ENCODE peak calls at places on chromosomes 1 and 21, in ten cellular contexts. One of them, this sample, is unnamed.

GRCh38 chr1:63643517-63643916 is 50.3 kb downstream of the PGM1 start:
- DNase-seq in progenitor cell of endocrine pancreas: no peak
- DNase-seq in colonic mucosa: peak
- DNase-seq in bronchial epithelial cell: no peak
- DNase-seq in GM12878: no peak
- DNase-seq in NB4: no peak
- DNase-seq in IMR-90: no peak
- DNase-seq in MM.1S: no peak
- DNase-seq in mesothelial cell of epicardium: no peak
- DNase-seq in tibial nerve: no peak
- DNase-seq in this sample: no peak

GRCh38 chr1:155208656-155209372 is at the start of gene MTX1:
- DNase-seq in MM.1S: peak
- DNase-seq in colonic mucosa: peak
- DNase-seq in IMR-90: peak
- DNase-seq in GM12878: no peak
- DNase-seq in bronchial epithelial cell: peak
- DNase-seq in NB4: peak
- DNase-seq in progenitor cell of endocrine pancreas: peak
- DNase-seq in tibial nerve: peak
- DNase-seq in mesothelial cell of epicardium: peak
- DNase-seq in this sample: peak

GRCh38 chr1:210328746-210329488 is at the start of gene HHAT:
- DNase-seq in MM.1S: peak
- DNase-seq in progenitor cell of endocrine pancreas: peak
- DNase-seq in mesothelial cell of epicardium: peak
- DNase-seq in colonic mucosa: peak
- DNase-seq in GM12878: no peak
- DNase-seq in tibial nerve: peak
- DNase-seq in IMR-90: peak
- DNase-seq in bronchial epithelial cell: peak
- DNase-seq in NB4: peak
- DNase-seq in this sample: peak

GRCh38 chr1:226611301-226611700 is 62.7 kb downstream of the STUM start:
- DNase-seq in mesothelial cell of epicardium: no peak
- DNase-seq in colonic mucosa: no peak
- DNase-seq in IMR-90: no peak
- DNase-seq in progenitor cell of endocrine pancreas: no peak
- DNase-seq in tibial nerve: no peak
- DNase-seq in NB4: no peak
- DNase-seq in GM12878: no peak
- DNase-seq in bronchial epithelial cell: no peak
- DNase-seq in MM.1S: no peak
- DNase-seq in this sample: no peak

GRCh38 chr21:25133939-25134338 is 473.3 kb downstream of the MRPL39 start:
- DNase-seq in progenitor cell of endocrine pancreas: no peak
- DNase-seq in mesothelial cell of epicardium: no peak
- DNase-seq in IMR-90: peak
- DNase-seq in bronchial epithelial cell: no peak
- DNase-seq in colonic mucosa: no peak
- DNase-seq in tibial nerve: no peak
- DNase-seq in GM12878: no peak
- DNase-seq in NB4: no peak
- DNase-seq in MM.1S: no peak
- DNase-seq in this sample: no peak

GRCh38 chr1:40627987-40628902 is 37.2 kb downstream of the RIMS3 start:
- DNase-seq in IMR-90: no peak
- DNase-seq in NB4: no peak
- DNase-seq in mesothelial cell of epicardium: no peak
- DNase-seq in progenitor cell of endocrine pancreas: no peak
- DNase-seq in tibial nerve: no peak
- DNase-seq in GM12878: peak
- DNase-seq in MM.1S: no peak
- DNase-seq in colonic mucosa: no peak
- DNase-seq in bronchial epithelial cell: peak
- DNase-seq in this sample: no peak

GRCh38 chr1:84353665-84354064 is 44.6 kb upstream of the DNASE2B start:
- DNase-seq in tibial nerve: no peak
- DNase-seq in MM.1S: no peak
- DNase-seq in bronchial epithelial cell: no peak
- DNase-seq in NB4: no peak
- DNase-seq in colonic mucosa: no peak
- DNase-seq in mesothelial cell of epicardium: no peak
- DNase-seq in GM12878: no peak
- DNase-seq in IMR-90: peak
- DNase-seq in progenitor cell of endocrine pancreas: no peak
- DNase-seq in this sample: peak

GRCh38 chr1:53586765-53587164 is 127.6 kb downstream of the DMRTB1 start:
- DNase-seq in IMR-90: no peak
- DNase-seq in colonic mucosa: no peak
- DNase-seq in NB4: no peak
- DNase-seq in mesothelial cell of epicardium: peak
- DNase-seq in progenitor cell of endocrine pancreas: no peak
- DNase-seq in bronchial epithelial cell: no peak
- DNase-seq in MM.1S: no peak
- DNase-seq in tibial nerve: no peak
- DNase-seq in GM12878: no peak
- DNase-seq in this sample: no peak

GRCh38 chr21:33384851-33385331 is 18.3 kb upstream of the IFNGR2 start:
- DNase-seq in mesothelial cell of epicardium: no peak
- DNase-seq in IMR-90: peak
- DNase-seq in tibial nerve: no peak
- DNase-seq in progenitor cell of endocrine pancreas: no peak
- DNase-seq in GM12878: no peak
- DNase-seq in colonic mucosa: no peak
- DNase-seq in MM.1S: no peak
- DNase-seq in NB4: no peak
- DNase-seq in bronchial epithelial cell: no peak
- DNase-seq in this sample: no peak

GRCh38 chr1:22290157-22290556 is 147.3 kb upstream of the WNT4 start:
- DNase-seq in NB4: no peak
- DNase-seq in GM12878: no peak
- DNase-seq in tibial nerve: no peak
- DNase-seq in colonic mucosa: no peak
- DNase-seq in mesothelial cell of epicardium: no peak
- DNase-seq in IMR-90: no peak
- DNase-seq in progenitor cell of endocrine pancreas: no peak
- DNase-seq in bronchial epithelial cell: no peak
- DNase-seq in MM.1S: no peak
- DNase-seq in this sample: no peak

GRCh38 chr1:22290611-22291010 is 147.7 kb upstream of the WNT4 start:
- DNase-seq in bronchial epithelial cell: no peak
- DNase-seq in GM12878: no peak
- DNase-seq in progenitor cell of endocrine pancreas: no peak
- DNase-seq in mesothelial cell of epicardium: no peak
- DNase-seq in MM.1S: no peak
- DNase-seq in IMR-90: no peak
- DNase-seq in NB4: no peak
- DNase-seq in colonic mucosa: no peak
- DNase-seq in tibial nerve: no peak
- DNase-seq in this sample: no peak

GRCh38 chr1:22291926-22292788 is 149.3 kb upstream of the WNT4 start:
- DNase-seq in tibial nerve: no peak
- DNase-seq in progenitor cell of endocrine pancreas: no peak
- DNase-seq in bronchial epithelial cell: no peak
- DNase-seq in GM12878: no peak
- DNase-seq in MM.1S: no peak
- DNase-seq in NB4: no peak
- DNase-seq in mesothelial cell of epicardium: no peak
- DNase-seq in colonic mucosa: no peak
- DNase-seq in IMR-90: no peak
- DNase-seq in this sample: no peak

GRCh38 chr1:22291057-22291456 is 148.2 kb upstream of the WNT4 start:
- DNase-seq in tibial nerve: no peak
- DNase-seq in IMR-90: no peak
- DNase-seq in colonic mucosa: no peak
- DNase-seq in GM12878: no peak
- DNase-seq in NB4: no peak
- DNase-seq in mesothelial cell of epicardium: no peak
- DNase-seq in bronchial epithelial cell: no peak
- DNase-seq in progenitor cell of endocrine pancreas: no peak
- DNase-seq in MM.1S: no peak
- DNase-seq in this sample: no peak

GRCh38 chr1:22291494-22291893 is 148.6 kb upstream of the WNT4 start:
- DNase-seq in mesothelial cell of epicardium: no peak
- DNase-seq in colonic mucosa: no peak
- DNase-seq in bronchial epithelial cell: no peak
- DNase-seq in GM12878: no peak
- DNase-seq in progenitor cell of endocrine pancreas: no peak
- DNase-seq in IMR-90: no peak
- DNase-seq in MM.1S: no peak
- DNase-seq in tibial nerve: no peak
- DNase-seq in NB4: no peak
- DNase-seq in this sample: no peak
- TF ChIP-seq CTCF in mesothelial cell of epicardium: no peak
- TF ChIP-seq CTCF in colonic mucosa: no peak
- TF ChIP-seq CTCF in bronchial epithelial cell: no peak
- TF ChIP-seq CTCF in GM12878: no peak
- TF ChIP-seq CTCF in progenitor cell of endocrine pancreas: no peak
- TF ChIP-seq CTCF in IMR-90: no peak
- TF ChIP-seq CTCF in MM.1S: no peak
- TF ChIP-seq CTCF in tibial nerve: no peak
- TF ChIP-seq CTCF in NB4: no peak
- TF ChIP-seq CTCF in this sample: no peak

GRCh38 chr1:16072616-16073484 is 601 bp downstream of the FAM131C start:
- DNase-seq in colonic mucosa: no peak
- DNase-seq in GM12878: no peak
- DNase-seq in tibial nerve: no peak
- DNase-seq in mesothelial cell of epicardium: no peak
- DNase-seq in bronchial epithelial cell: no peak
- DNase-seq in NB4: no peak
- DNase-seq in IMR-90: no peak
- DNase-seq in MM.1S: no peak
- DNase-seq in progenitor cell of endocrine pancreas: no peak
- DNase-seq in this sample: no peak

GRCh38 chr1:16074217-16074616 is 766 bp upstream of the FAM131C start:
- DNase-seq in MM.1S: no peak
- DNase-seq in GM12878: no peak
- DNase-seq in tibial nerve: no peak
- DNase-seq in colonic mucosa: no peak
- DNase-seq in NB4: no peak
- DNase-seq in progenitor cell of endocrine pancreas: no peak
- DNase-seq in mesothelial cell of epicardium: no peak
- DNase-seq in bronchial epithelial cell: no peak
- DNase-seq in IMR-90: no peak
- DNase-seq in this sample: no peak

GRCh38 chr1:16075337-16076002 is 2.0 kb upstream of the FAM131C start:
- DNase-seq in progenitor cell of endocrine pancreas: no peak
- DNase-seq in tibial nerve: no peak
- DNase-seq in MM.1S: no peak
- DNase-seq in bronchial epithelial cell: peak
- DNase-seq in mesothelial cell of epicardium: no peak
- DNase-seq in NB4: no peak
- DNase-seq in colonic mucosa: no peak
- DNase-seq in IMR-90: peak
- DNase-seq in GM12878: no peak
- DNase-seq in this sample: peak

GRCh38 chr1:16072095-16072494 is 1.4 kb downstream of the FAM131C start:
- DNase-seq in IMR-90: no peak
- DNase-seq in bronchial epithelial cell: no peak
- DNase-seq in MM.1S: no peak
- DNase-seq in GM12878: no peak
- DNase-seq in progenitor cell of endocrine pancreas: no peak
- DNase-seq in tibial nerve: no peak
- DNase-seq in mesothelial cell of epicardium: no peak
- DNase-seq in NB4: no peak
- DNase-seq in colonic mucosa: no peak
- DNase-seq in this sample: no peak

GRCh38 chr1:16073490-16074104 is at the start of gene FAM131C:
- DNase-seq in progenitor cell of endocrine pancreas: peak
- DNase-seq in MM.1S: peak
- DNase-seq in bronchial epithelial cell: no peak
- DNase-seq in mesothelial cell of epicardium: no peak
- DNase-seq in tibial nerve: no peak
- DNase-seq in GM12878: no peak
- DNase-seq in colonic mucosa: peak
- DNase-seq in IMR-90: no peak
- DNase-seq in NB4: peak
- DNase-seq in this sample: peak
- TF ChIP-seq CTCF in progenitor cell of endocrine pancreas: peak
- TF ChIP-seq CTCF in MM.1S: peak
- TF ChIP-seq CTCF in bronchial epithelial cell: peak
- TF ChIP-seq CTCF in mesothelial cell of epicardium: peak
- TF ChIP-seq CTCF in tibial nerve: peak
- TF ChIP-seq CTCF in GM12878: peak
- TF ChIP-seq CTCF in colonic mucosa: no peak
- TF ChIP-seq CTCF in IMR-90: peak
- TF ChIP-seq CTCF in NB4: no peak
- TF ChIP-seq CTCF in this sample: peak

DNA sequence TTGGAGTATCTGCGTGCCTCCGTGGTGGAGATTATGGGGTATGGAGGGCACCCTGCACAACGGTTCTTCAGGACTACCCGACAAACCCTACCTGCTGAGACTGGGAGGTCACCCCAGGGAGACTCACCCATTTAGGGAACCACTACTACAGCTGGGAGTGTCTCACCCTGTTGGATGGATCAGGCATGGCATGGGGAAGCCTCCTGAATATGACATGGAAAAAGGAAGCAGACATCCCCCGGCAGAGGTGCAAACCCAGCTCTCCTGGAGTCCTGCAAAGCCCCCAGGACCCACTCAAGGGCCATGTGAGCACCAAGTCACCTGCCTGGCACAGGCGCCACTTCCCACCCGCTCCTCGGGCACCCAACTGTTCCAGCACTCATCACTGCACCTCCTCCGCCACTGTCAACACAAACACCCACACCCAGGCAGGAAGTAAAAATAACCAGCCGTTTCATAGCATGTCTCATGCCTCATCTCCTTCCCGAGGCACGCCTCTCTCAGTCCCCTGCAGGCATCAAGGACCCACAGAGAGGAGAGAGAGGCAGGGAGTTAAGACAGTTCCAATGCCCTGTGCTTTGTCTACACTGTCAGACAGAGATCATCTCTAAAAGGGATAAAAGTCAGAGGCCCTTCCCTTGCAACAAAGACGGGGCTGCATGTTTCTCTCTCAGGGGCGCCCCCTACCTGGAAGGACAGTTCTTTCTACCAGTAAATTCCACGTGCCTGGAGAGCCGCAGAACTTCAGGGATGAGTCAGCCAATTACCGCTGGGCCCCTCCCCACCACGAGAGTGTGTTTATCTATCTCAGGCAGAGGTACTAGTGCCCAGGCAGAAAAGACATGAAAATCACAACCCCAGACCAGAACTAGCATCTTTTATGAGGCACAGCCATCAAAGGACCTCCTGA is 150.1 kb upstream of the SOD1 start:
- DNase-seq in NB4: peak
- DNase-seq in GM12878: peak
- DNase-seq in colonic mucosa: peak
- DNase-seq in IMR-90: no peak
- DNase-seq in bronchial epithelial cell: peak
- DNase-seq in MM.1S: no peak
- DNase-seq in mesothelial cell of epicardium: no peak
- DNase-seq in tibial nerve: no peak
- DNase-seq in progenitor cell of endocrine pancreas: no peak
- DNase-seq in this sample: peak
- TF ChIP-seq CTCF in NB4: peak
- TF ChIP-seq CTCF in GM12878: peak
- TF ChIP-seq CTCF in colonic mucosa: no peak
- TF ChIP-seq CTCF in IMR-90: no peak
- TF ChIP-seq CTCF in bronchial epithelial cell: peak
- TF ChIP-seq CTCF in MM.1S: peak
- TF ChIP-seq CTCF in mesothelial cell of epicardium: no peak
- TF ChIP-seq CTCF in tibial nerve: no peak
- TF ChIP-seq CTCF in progenitor cell of endocrine pancreas: peak
- TF ChIP-seq CTCF in this sample: peak

GRCh38 chr21:42513985-42514882 is 582 bp downstream of the SLC37A1 start:
- DNase-seq in GM12878: no peak
- DNase-seq in IMR-90: no peak
- DNase-seq in tibial nerve: no peak
- DNase-seq in progenitor cell of endocrine pancreas: peak
- DNase-seq in mesothelial cell of epicardium: no peak
- DNase-seq in NB4: peak
- DNase-seq in bronchial epithelial cell: no peak
- DNase-seq in colonic mucosa: peak
- DNase-seq in MM.1S: no peak
- DNase-seq in this sample: peak
- TF ChIP-seq CTCF in GM12878: no peak
- TF ChIP-seq CTCF in IMR-90: no peak
- TF ChIP-seq CTCF in tibial nerve: no peak
- TF ChIP-seq CTCF in progenitor cell of endocrine pancreas: no peak
- TF ChIP-seq CTCF in mesothelial cell of epicardium: no peak
- TF ChIP-seq CTCF in NB4: no peak
- TF ChIP-seq CTCF in bronchial epithelial cell: peak
- TF ChIP-seq CTCF in colonic mucosa: no peak
- TF ChIP-seq CTCF in MM.1S: no peak
- TF ChIP-seq CTCF in this sample: no peak

This sample was measured in MCF 10A.